ENCODE peak calls at places on chromosomes 6 and 20, in ten cellular contexts. One of them, this sample, is unnamed.

GRCh38 chr20:61117725-61118124 is 134.3 kb upstream of the CDH4 start:
- DNase-seq in GM10248: no peak
- DNase-seq in lung: no peak
- DNase-seq in cardiac fibroblast: peak
- DNase-seq in psoas muscle: no peak
- DNase-seq in HFFc6: peak
- DNase-seq in PC-3: no peak
- DNase-seq in astrocyte: peak
- DNase-seq in fibroblast of mammary gland: peak
- DNase-seq in BJ: no peak
- DNase-seq in this sample: no peak

GRCh38 chr6:4446982-4447381 is 311.6 kb upstream of the ECI2 start:
- DNase-seq in GM10248: no peak
- DNase-seq in cardiac fibroblast: peak
- DNase-seq in lung: no peak
- DNase-seq in psoas muscle: no peak
- DNase-seq in PC-3: peak
- DNase-seq in BJ: peak
- DNase-seq in fibroblast of mammary gland: peak
- DNase-seq in HFFc6: peak
- DNase-seq in astrocyte: peak
- DNase-seq in this sample: no peak

GRCh38 chr20:2747676-2748235 is 52.7 kb downstream of the CPXM1 start:
- DNase-seq in PC-3: no peak
- DNase-seq in fibroblast of mammary gland: no peak
- DNase-seq in psoas muscle: no peak
- DNase-seq in lung: no peak
- DNase-seq in astrocyte: no peak
- DNase-seq in BJ: no peak
- DNase-seq in cardiac fibroblast: no peak
- DNase-seq in HFFc6: no peak
- DNase-seq in GM10248: no peak
- DNase-seq in this sample: no peak

GRCh38 chr6:120511712-120512111 is 822.6 kb downstream of the TBC1D32 start:
- DNase-seq in psoas muscle: no peak
- DNase-seq in astrocyte: no peak
- DNase-seq in fibroblast of mammary gland: no peak
- DNase-seq in cardiac fibroblast: no peak
- DNase-seq in HFFc6: no peak
- DNase-seq in BJ: no peak
- DNase-seq in GM10248: no peak
- DNase-seq in PC-3: no peak
- DNase-seq in lung: no peak
- DNase-seq in this sample: no peak

GRCh38 chr6:143485967-143486366 is 25.6 kb downstream of the FUCA2 start:
- DNase-seq in BJ: no peak
- DNase-seq in astrocyte: no peak
- DNase-seq in cardiac fibroblast: peak
- DNase-seq in PC-3: no peak
- DNase-seq in lung: no peak
- DNase-seq in GM10248: no peak
- DNase-seq in HFFc6: no peak
- DNase-seq in psoas muscle: no peak
- DNase-seq in fibroblast of mammary gland: no peak
- DNase-seq in this sample: no peak

GRCh38 chr6:52046456-52046855 is 41.0 kb downstream of the PKHD1 start:
- DNase-seq in fibroblast of mammary gland: no peak
- DNase-seq in cardiac fibroblast: no peak
- DNase-seq in BJ: no peak
- DNase-seq in PC-3: no peak
- DNase-seq in HFFc6: no peak
- DNase-seq in GM10248: no peak
- DNase-seq in astrocyte: no peak
- DNase-seq in lung: no peak
- DNase-seq in psoas muscle: no peak
- DNase-seq in this sample: no peak

GRCh38 chr6:109718991-109719390 is 27.9 kb downstream of the FIG4 start:
- DNase-seq in HFFc6: no peak
- DNase-seq in GM10248: no peak
- DNase-seq in psoas muscle: no peak
- DNase-seq in astrocyte: no peak
- DNase-seq in cardiac fibroblast: peak
- DNase-seq in BJ: no peak
- DNase-seq in PC-3: no peak
- DNase-seq in fibroblast of mammary gland: peak
- DNase-seq in lung: no peak
- DNase-seq in this sample: no peak

GRCh38 chr6:121627761-121628160 is 192.3 kb downstream of the GJA1 start:
- DNase-seq in lung: no peak
- DNase-seq in PC-3: no peak
- DNase-seq in HFFc6: no peak
- DNase-seq in psoas muscle: no peak
- DNase-seq in cardiac fibroblast: peak
- DNase-seq in astrocyte: no peak
- DNase-seq in BJ: no peak
- DNase-seq in GM10248: no peak
- DNase-seq in fibroblast of mammary gland: peak
- DNase-seq in this sample: no peak

GRCh38 chr6:68760486-68760885 is 125.4 kb downstream of the ADGRB3 start:
- DNase-seq in fibroblast of mammary gland: no peak
- DNase-seq in GM10248: no peak
- DNase-seq in cardiac fibroblast: no peak
- DNase-seq in PC-3: no peak
- DNase-seq in astrocyte: no peak
- DNase-seq in lung: no peak
- DNase-seq in HFFc6: no peak
- DNase-seq in psoas muscle: no peak
- DNase-seq in BJ: no peak
- DNase-seq in this sample: no peak

GRCh38 chr6:18019539-18020534 is 32.4 kb upstream of the KIF13A start:
- DNase-seq in GM10248: no peak
- DNase-seq in PC-3: no peak
- DNase-seq in HFFc6: no peak
- DNase-seq in fibroblast of mammary gland: no peak
- DNase-seq in astrocyte: no peak
- DNase-seq in cardiac fibroblast: no peak
- DNase-seq in psoas muscle: no peak
- DNase-seq in lung: no peak
- DNase-seq in BJ: no peak
- DNase-seq in this sample: no peak

GRCh38 chr6:63936399-63936798 is 300.8 kb downstream of the PHF3 start:
- DNase-seq in lung: no peak
- DNase-seq in PC-3: no peak
- DNase-seq in BJ: no peak
- DNase-seq in astrocyte: no peak
- DNase-seq in cardiac fibroblast: no peak
- DNase-seq in GM10248: no peak
- DNase-seq in fibroblast of mammary gland: no peak
- DNase-seq in HFFc6: no peak
- DNase-seq in psoas muscle: no peak
- DNase-seq in this sample: no peak

GRCh38 chr6:84768442-84769174 is 4.2 kb upstream of the TBX18 start:
- DNase-seq in lung: no peak
- DNase-seq in HFFc6: peak
- DNase-seq in BJ: no peak
- DNase-seq in psoas muscle: no peak
- DNase-seq in fibroblast of mammary gland: no peak
- DNase-seq in cardiac fibroblast: peak
- DNase-seq in PC-3: no peak
- DNase-seq in GM10248: no peak
- DNase-seq in astrocyte: no peak
- DNase-seq in this sample: peak

GRCh38 chr6:170462366-170463020 is 90.6 kb downstream of the PSMB1 start:
- DNase-seq in HFFc6: no peak
- DNase-seq in PC-3: no peak
- DNase-seq in cardiac fibroblast: no peak
- DNase-seq in fibroblast of mammary gland: no peak
- DNase-seq in psoas muscle: no peak
- DNase-seq in BJ: no peak
- DNase-seq in lung: no peak
- DNase-seq in GM10248: no peak
- DNase-seq in astrocyte: no peak
- DNase-seq in this sample: no peak

GRCh38 chr6:24667378-24667803 is 514 bp downstream of the ACOT13 start:
- DNase-seq in cardiac fibroblast: peak
- DNase-seq in fibroblast of mammary gland: peak
- DNase-seq in BJ: no peak
- DNase-seq in astrocyte: no peak
- DNase-seq in psoas muscle: no peak
- DNase-seq in HFFc6: no peak
- DNase-seq in GM10248: peak
- DNase-seq in lung: no peak
- DNase-seq in PC-3: no peak
- DNase-seq in this sample: no peak

GRCh38 chr6:156028310-156029131 is 572.9 kb upstream of the NOX3 start:
- DNase-seq in PC-3: no peak
- DNase-seq in psoas muscle: no peak
- DNase-seq in HFFc6: peak
- DNase-seq in lung: no peak
- DNase-seq in cardiac fibroblast: no peak
- DNase-seq in BJ: peak
- DNase-seq in GM10248: no peak
- DNase-seq in fibroblast of mammary gland: no peak
- DNase-seq in astrocyte: no peak
- DNase-seq in this sample: no peak
- TF ChIP-seq CTCF in PC-3: no peak
- TF ChIP-seq CTCF in psoas muscle: no peak
- TF ChIP-seq CTCF in HFFc6: no peak
- TF ChIP-seq CTCF in lung: no peak
- TF ChIP-seq CTCF in cardiac fibroblast: no peak
- TF ChIP-seq CTCF in BJ: no peak
- TF ChIP-seq CTCF in GM10248: no peak
- TF ChIP-seq CTCF in fibroblast of mammary gland: no peak
- TF ChIP-seq CTCF in astrocyte: no peak
- TF ChIP-seq CTCF in this sample: no peak

DNA sequence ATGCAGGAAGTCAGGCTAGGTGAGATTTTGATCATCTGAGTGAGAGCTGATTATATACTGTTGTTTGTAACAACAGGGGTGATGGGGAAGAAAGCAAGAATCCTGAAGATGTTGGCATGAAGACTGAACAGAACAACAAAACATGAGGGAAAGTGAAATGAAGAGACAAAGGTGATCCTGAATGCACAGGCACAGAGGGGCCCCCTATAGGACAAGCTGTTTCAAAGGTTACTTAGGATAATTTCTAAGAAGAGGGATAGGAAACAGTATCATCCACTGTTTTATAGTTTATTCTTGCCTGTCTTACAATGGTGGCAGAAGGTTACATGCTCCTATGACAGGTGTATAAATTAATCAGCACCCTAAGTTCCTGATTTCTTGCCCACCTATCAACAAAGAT is 192.2 kb downstream of the EDN1 start:
- DNase-seq in fibroblast of mammary gland: no peak
- DNase-seq in HFFc6: no peak
- DNase-seq in cardiac fibroblast: no peak
- DNase-seq in BJ: no peak
- DNase-seq in lung: no peak
- DNase-seq in astrocyte: no peak
- DNase-seq in PC-3: peak
- DNase-seq in psoas muscle: no peak
- DNase-seq in GM10248: no peak
- DNase-seq in this sample: no peak
- TF ChIP-seq CTCF in fibroblast of mammary gland: peak
- TF ChIP-seq CTCF in HFFc6: peak
- TF ChIP-seq CTCF in cardiac fibroblast: no peak
- TF ChIP-seq CTCF in BJ: peak
- TF ChIP-seq CTCF in lung: no peak
- TF ChIP-seq CTCF in astrocyte: peak
- TF ChIP-seq CTCF in PC-3: peak
- TF ChIP-seq CTCF in psoas muscle: no peak
- TF ChIP-seq CTCF in GM10248: peak
- TF ChIP-seq CTCF in this sample: no peak

GRCh38 chr20:17618673-17619013 is 48.8 kb downstream of the DSTN start:
- DNase-seq in fibroblast of mammary gland: no peak
- DNase-seq in cardiac fibroblast: no peak
- DNase-seq in astrocyte: no peak
- DNase-seq in psoas muscle: no peak
- DNase-seq in GM10248: no peak
- DNase-seq in HFFc6: no peak
- DNase-seq in PC-3: no peak
- DNase-seq in lung: no peak
- DNase-seq in BJ: no peak
- DNase-seq in this sample: no peak

GRCh38 chr20:17616480-17617211 is 46.8 kb downstream of the DSTN start:
- DNase-seq in astrocyte: no peak
- DNase-seq in fibroblast of mammary gland: no peak
- DNase-seq in BJ: no peak
- DNase-seq in HFFc6: no peak
- DNase-seq in lung: peak
- DNase-seq in PC-3: no peak
- DNase-seq in cardiac fibroblast: no peak
- DNase-seq in GM10248: no peak
- DNase-seq in psoas muscle: no peak
- DNase-seq in this sample: no peak

GRCh38 chr20:17619351-17620093 is 49.6 kb downstream of the DSTN start:
- DNase-seq in cardiac fibroblast: no peak
- DNase-seq in fibroblast of mammary gland: no peak
- DNase-seq in PC-3: no peak
- DNase-seq in astrocyte: no peak
- DNase-seq in GM10248: no peak
- DNase-seq in BJ: no peak
- DNase-seq in psoas muscle: no peak
- DNase-seq in lung: no peak
- DNase-seq in HFFc6: no peak
- DNase-seq in this sample: no peak

GRCh38 chr20:17617212-17617867 is 47.5 kb downstream of the DSTN start:
- DNase-seq in lung: peak
- DNase-seq in cardiac fibroblast: peak
- DNase-seq in astrocyte: no peak
- DNase-seq in GM10248: peak
- DNase-seq in psoas muscle: no peak
- DNase-seq in fibroblast of mammary gland: peak
- DNase-seq in HFFc6: no peak
- DNase-seq in BJ: no peak
- DNase-seq in PC-3: peak
- DNase-seq in this sample: peak

GRCh38 chr20:17617868-17618672 is 48.2 kb downstream of the DSTN start:
- DNase-seq in fibroblast of mammary gland: no peak
- DNase-seq in cardiac fibroblast: no peak
- DNase-seq in BJ: no peak
- DNase-seq in HFFc6: no peak
- DNase-seq in lung: no peak
- DNase-seq in PC-3: no peak
- DNase-seq in astrocyte: no peak
- DNase-seq in GM10248: no peak
- DNase-seq in psoas muscle: no peak
- DNase-seq in this sample: no peak
- TF ChIP-seq CTCF in fibroblast of mammary gland: no peak
- TF ChIP-seq CTCF in cardiac fibroblast: no peak
- TF ChIP-seq CTCF in BJ: no peak
- TF ChIP-seq CTCF in HFFc6: peak
- TF ChIP-seq CTCF in lung: no peak
- TF ChIP-seq CTCF in PC-3: no peak
- TF ChIP-seq CTCF in astrocyte: no peak
- TF ChIP-seq CTCF in GM10248: no peak
- TF ChIP-seq CTCF in psoas muscle: no peak
- TF ChIP-seq CTCF in this sample: no peak

DNA sequence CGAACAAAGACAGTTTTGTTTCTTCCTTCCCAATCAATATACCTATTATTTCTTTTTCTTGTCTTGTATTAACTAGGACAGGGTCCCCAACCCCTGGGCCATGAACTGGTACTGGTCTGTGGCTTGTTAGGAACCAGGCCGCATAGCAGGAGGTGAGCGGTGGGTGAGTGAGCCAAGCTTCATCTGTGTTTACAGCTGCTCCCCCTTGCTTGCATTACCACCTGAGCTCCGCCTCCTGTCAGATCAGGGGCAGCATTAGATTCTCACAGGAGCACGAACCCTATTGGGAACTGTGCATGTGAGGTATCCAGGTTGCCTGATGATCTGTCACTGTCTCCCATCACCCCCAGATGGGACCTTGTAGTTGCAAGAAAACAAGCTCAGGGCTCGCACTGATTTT is 151.9 kb downstream of the CDKAL1 start:
- DNase-seq in psoas muscle: no peak
- DNase-seq in lung: no peak
- DNase-seq in HFFc6: no peak
- DNase-seq in cardiac fibroblast: no peak
- DNase-seq in fibroblast of mammary gland: no peak
- DNase-seq in astrocyte: no peak
- DNase-seq in PC-3: peak
- DNase-seq in GM10248: no peak
- DNase-seq in BJ: no peak
- DNase-seq in this sample: peak
- TF ChIP-seq CTCF in psoas muscle: no peak
- TF ChIP-seq CTCF in lung: no peak
- TF ChIP-seq CTCF in HFFc6: no peak
- TF ChIP-seq CTCF in cardiac fibroblast: no peak
- TF ChIP-seq CTCF in fibroblast of mammary gland: no peak
- TF ChIP-seq CTCF in astrocyte: no peak
- TF ChIP-seq CTCF in PC-3: no peak
- TF ChIP-seq CTCF in GM10248: no peak
- TF ChIP-seq CTCF in BJ: no peak
- TF ChIP-seq CTCF in this sample: no peak